ENCODE peak calls at places on chromosomes 2 and 18, in five cellular contexts. U is HCT116, O is K562, F is HepG2, S is H1. I is an unnamed sample.

GRCh38 chr2:145184741-145185671 is 665.1 kb upstream of the ZEB2 start:
- DNase-seq in S (no peak), O (no peak), U (no peak), F (no peak), I (no peak)

GRCh38 chr2:11111811-11112425 is 43.3 kb upstream of the SLC66A3 start:
- DNase-seq in U (peak), F (no peak), O (peak), S (no peak), I (no peak)

GRCh38 chr2:19048593-19049264 is 309.7 kb downstream of the OSR1 start:
- DNase-seq in F (peak), S (no peak), O (no peak), U (no peak), I (no peak)

GRCh38 chr18:40357536-40357935 is 1597.5 kb upstream of the PIK3C3 start:
- DNase-seq in U (no peak), O (no peak), F (no peak), S (no peak), I (no peak)

GRCh38 chr2:33518929-33519328 is 42.5 kb downstream of the RASGRP3 start:
- DNase-seq in O (no peak), U (no peak), F (no peak), S (no peak), I (no peak)

GRCh38 chr2:20231159-20231558 is 6.2 kb upstream of the SDC1 start:
- DNase-seq in S (no peak), O (no peak), F (no peak), U (no peak), I (no peak)

GRCh38 chr2:31032475-31032874 is 105.8 kb downstream of the GALNT14 start:
- DNase-seq in F (no peak), U (no peak), O (no peak), S (no peak), I (no peak)

GRCh38 chr2:217981084-217981730 is 21.6 kb downstream of the TNS1 start:
- DNase-seq in O (no peak), U (no peak), F (no peak), S (no peak), I (no peak)

GRCh38 chr18:44742741-44743311 is 62.1 kb downstream of the SETBP1 start:
- DNase-seq in F (no peak), U (no peak), O (no peak), S (no peak), I (no peak)

GRCh38 chr18:32360682-32361345 is 109.9 kb downstream of the GAREM1 start:
- DNase-seq in U (no peak), S (no peak), O (no peak), F (no peak), I (no peak)

GRCh38 chr2:175605989-175606841 is 395.9 kb downstream of the LNPK start:
- DNase-seq in F (peak), U (no peak), S (no peak), O (no peak), I (no peak)

GRCh38 chr2:83055338-83056010 is 1403.6 kb downstream of the SUCLG1 start:
- DNase-seq in U (no peak), O (no peak), S (no peak), F (no peak), I (no peak)

GRCh38 chr2:98487806-98488189 is 43.1 kb downstream of the INPP4A start:
- DNase-seq in O (peak), U (peak), F (peak), S (no peak), I (peak)

GRCh38 chr2:11899896-11900295 is 153.5 kb downstream of the LPIN1 start:
- DNase-seq in U (no peak), O (no peak), F (no peak), S (no peak), I (no peak)

GRCh38 chr2:187390891-187391290 is 57.2 kb downstream of the CALCRL start:
- DNase-seq in U (peak), S (no peak), F (peak), O (no peak), I (no peak)

GRCh38 chr18:22504665-22505064 is 87.0 kb upstream of the CTAGE1 start:
- DNase-seq in S (no peak), U (no peak), F (no peak), O (no peak), I (no peak)

GRCh38 chr18:1014496-1014895 is 109.8 kb downstream of the ADCYAP1 start:
- DNase-seq in U (no peak), O (no peak), F (no peak), S (no peak), I (no peak)

GRCh38 chr2:53265900-53266299 is 501.7 kb upstream of the CHAC2 start:
- DNase-seq in S (no peak), U (no peak), O (no peak), F (no peak), I (no peak)

GRCh38 chr2:224260605-224261004 is 141.3 kb downstream of the FAM124B start:
- DNase-seq in F (no peak), O (no peak), S (no peak), U (no peak), I (no peak)

GRCh38 chr18:30486856-30487255 is 555.7 kb downstream of the DSC3 start:
- DNase-seq in F (no peak), O (no peak), U (no peak), S (no peak), I (no peak)

GRCh38 chr2:195687320-195688086 is 30.5 kb downstream of the SLC39A10 start:
- DNase-seq in U (no peak), S (no peak), F (no peak), O (no peak), I (peak)

GRCh38 chr2:95336408-95336807 is 39.3 kb downstream of the KCNIP3 start:
- DNase-seq in O (no peak), U (no peak), F (no peak), S (no peak), I (no peak)
- TF ChIP-seq RAD21 in O (no peak), U (no peak), F (no peak), S (no peak), I (no peak)

GRCh38 chr2:8003462-8004075 is 678.3 kb upstream of the ID2 start:
- DNase-seq in F (no peak), S (no peak), O (peak), U (no peak), I (no peak)
- TF ChIP-seq SIN3A in F (no peak), S (no peak), O (no peak), U (no peak), I (no peak)

GRCh38 chr2:135821190-135821589 is 15.8 kb downstream of the LCT start:
- DNase-seq in F (no peak), U (no peak), S (no peak), O (no peak), I (no peak)

GRCh38 chr2:135819211-135819610 is 17.8 kb downstream of the LCT start:
- DNase-seq in U (peak), O (peak), F (peak), S (no peak), I (no peak)

GRCh38 chr2:135817466-135817865 is 19.5 kb downstream of the LCT start:
- DNase-seq in U (no peak), O (no peak), F (no peak), S (no peak), I (no peak)

GRCh38 chr2:135817946-135818345 is 19.0 kb downstream of the LCT start:
- DNase-seq in F (no peak), U (no peak), O (no peak), S (no peak), I (no peak)

GRCh38 chr2:135820003-135820618 is 16.9 kb downstream of the LCT start:
- DNase-seq in F (no peak), S (no peak), U (no peak), O (no peak), I (peak)
- H3K4me3 ChIP-seq in F (no peak), S (no peak), U (no peak), O (no peak), I (peak)

DNA sequence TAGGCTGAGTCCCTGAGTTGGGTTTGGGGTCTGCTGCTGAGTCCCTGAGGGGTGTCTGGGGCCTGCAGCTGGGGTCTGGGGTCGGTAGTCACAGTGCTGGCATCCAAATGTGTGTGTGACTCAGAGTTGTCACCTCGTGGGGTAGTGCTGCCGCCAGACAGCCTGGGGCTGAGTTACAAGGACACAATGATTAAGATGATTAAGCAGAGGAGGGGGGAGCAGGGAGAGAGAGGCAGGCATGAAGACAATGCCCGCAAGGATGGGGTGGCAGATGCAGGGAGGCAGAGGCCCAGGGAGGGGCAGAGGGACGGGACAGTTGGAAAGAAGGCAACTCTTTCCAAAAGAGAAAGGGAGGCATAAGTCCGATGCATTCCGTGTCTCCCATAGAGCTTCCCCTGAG is 120.2 kb downstream of the CELF4 start:
- DNase-seq in S (no peak), U (no peak), O (no peak), F (no peak), I (no peak)
- TF ChIP-seq RAD21 in S (no peak), U (no peak), O (no peak), F (no peak), I (no peak)